ENCODE peak calls at places on chromosomes 1 and 21, in eight cellular contexts. O is AG09309, S is A549, H is heart right ventricle, V is SK-N-SH, P is Caco-2, M is astrocyte of the spinal cord, G is suprapubic skin. Z is an unnamed sample.

GRCh38 chr1:66300986-66301451 is 232.9 kb upstream of the SGIP1 start:
- DNase-seq in O (no peak), S (no peak), H (no peak), V (no peak), P (no peak), M (peak; percentile 70), G (no peak), Z (peak; percentile 74)

GRCh38 chr1:245858683-245859509 is 648.2 kb downstream of the SMYD3 start:
- DNase-seq in O (no peak), S (peak; percentile 3), H (no peak), V (peak; percentile 49), P (peak; percentile 10), M (no peak), G (no peak), Z (peak; percentile 66)

GRCh38 chr1:50218344-50218743 is 109.6 kb downstream of the ELAVL4 start:
- DNase-seq in O (no peak), S (no peak), H (no peak), V (no peak), P (no peak), M (no peak), G (no peak), Z (no peak)

GRCh38 chr1:203165800-203166161 is 9.8 kb downstream of the MYBPH start:
- DNase-seq in O (no peak), S (no peak), H (no peak), V (no peak), P (no peak), M (no peak), G (no peak), Z (no peak)

GRCh38 chr1:15370781-15371467 is 38.8 kb upstream of the EFHD2 start:
- DNase-seq in O (no peak), S (no peak), H (peak; percentile 60), V (peak; percentile 40), P (no peak), M (no peak), G (no peak), Z (no peak)

GRCh38 chr1:32071758-32072621 is 749 bp upstream of the TMEM39B start:
- DNase-seq in O (peak; percentile 5), S (no peak), H (no peak), V (no peak), P (no peak), M (peak; percentile 68), G (no peak), Z (peak; percentile 88)

GRCh38 chr1:67679691-67680090 is 5.3 kb upstream of the GADD45A start:
- DNase-seq in O (no peak), S (no peak), H (no peak), V (no peak), P (no peak), M (no peak), G (no peak), Z (no peak)

GRCh38 chr1:67019600-67020136 is 34.3 kb downstream of the SLC35D1 start:
- DNase-seq in O (peak; percentile 67), S (no peak), H (peak; percentile 7), V (no peak), P (no peak), M (peak; percentile 88), G (no peak), Z (peak; percentile 76)

GRCh38 chr1:183806650-183807049 is 1.7 kb downstream of the RGL1 start:
- DNase-seq in O (no peak), S (no peak), H (no peak), V (no peak), P (no peak), M (no peak), G (no peak), Z (no peak)

GRCh38 chr1:182051938-182052337 is 9.6 kb downstream of the ZNF648 start:
- DNase-seq in O (no peak), S (no peak), H (no peak), V (no peak), P (no peak), M (no peak), G (no peak), Z (no peak)

GRCh38 chr1:178542554-178543290 is 29.8 kb downstream of the TEX35 start:
- DNase-seq in O (peak; percentile 63), S (peak; percentile 78), H (peak; percentile 90), V (peak; percentile 94), P (peak; percentile 97), M (peak; percentile 88), G (peak; percentile 94), Z (peak; percentile 83)

GRCh38 chr21:45541221-45542039 is 810 bp downstream of the SLC19A1 start:
- DNase-seq in O (no peak), S (peak; percentile 52), H (peak; percentile 77), V (peak; percentile 95), P (peak; percentile 61), M (peak; percentile 41), G (peak; percentile 88), Z (peak; percentile 57)

GRCh38 chr21:45147473-45148315 is 73.3 kb downstream of the ADARB1 start:
- DNase-seq in O (no peak), S (no peak), H (no peak), V (peak; percentile 71), P (no peak), M (no peak), G (no peak), Z (no peak)

GRCh38 chr1:228335406-228336307 is 71.0 kb downstream of the TRIM11 start:
- DNase-seq in O (no peak), S (no peak), H (no peak), V (no peak), P (no peak), M (no peak), G (peak; percentile 47), Z (no peak)

GRCh38 chr1:151859814-151860405 is 6.4 kb upstream of the THEM5 start:
- DNase-seq in O (no peak), S (no peak), H (no peak), V (no peak), P (no peak), M (no peak), G (no peak), Z (no peak)
- H3K4me3 ChIP-seq in O (no peak overlapping the region), S (no peak overlapping the region), H (no peak overlapping the region), V (no peak overlapping the region), P (no peak overlapping the region), M (no peak overlapping the region), G (no peak overlapping the region), Z (no peak overlapping the region)

DNA sequence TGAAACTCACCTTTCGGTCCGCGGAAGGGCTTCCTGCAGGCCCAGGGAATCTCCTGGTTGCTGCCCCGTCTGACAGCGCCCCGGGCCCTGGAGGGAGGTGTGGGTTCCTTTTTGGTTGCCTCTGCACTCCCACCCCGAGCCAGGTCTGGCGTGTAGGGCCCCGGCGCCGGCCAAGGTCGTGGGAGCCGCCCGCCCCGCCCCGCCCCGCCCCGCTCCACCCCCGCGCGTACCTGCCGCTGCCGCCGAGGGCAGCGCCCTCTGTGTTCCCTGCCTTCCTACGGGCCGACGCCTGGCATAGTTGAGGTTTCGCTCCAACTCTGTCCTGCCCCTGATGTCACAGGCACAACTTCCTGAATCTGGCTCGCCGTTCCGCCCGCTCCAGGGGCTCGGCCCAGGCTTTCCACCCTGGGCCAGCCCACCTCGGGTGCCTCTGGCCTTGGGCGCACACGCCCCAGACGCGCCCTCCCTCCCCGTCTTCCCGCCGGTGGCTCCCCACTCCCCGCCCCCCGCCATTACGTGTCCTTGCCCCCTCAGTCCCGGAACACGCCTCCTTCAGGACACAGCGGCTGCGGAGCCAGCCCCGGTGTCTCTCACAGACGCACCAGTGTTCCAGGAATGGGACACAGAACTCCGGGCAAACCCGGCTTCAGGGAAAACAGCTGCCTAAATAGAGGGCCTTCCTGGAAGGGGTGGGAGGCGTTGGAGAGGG is at the start of gene KIAA0040:
- DNase-seq in O (no peak), S (peak; percentile 62), H (peak; percentile 87), V (peak; percentile 86), P (peak; percentile 79), M (peak; percentile 6), G (peak; percentile 86), Z (peak; percentile 13)
- TF ChIP-seq CTCF in O (no peak), S (no peak), H (no peak), V (no peak), P (no peak), M (no peak), G (no peak), Z (no peak)

GRCh38 chr1:119080586-119080985 is 59.9 kb downstream of the WARS2 start:
- DNase-seq in O (peak; percentile 79), S (no peak), H (no peak), V (no peak), P (no peak), M (peak; percentile 99), G (peak; percentile 66), Z (peak; percentile 95)
- H3K4me3 ChIP-seq in O (no peak overlapping the region), S (no peak overlapping the region), H (no peak overlapping the region), V (no peak overlapping the region), P (no peak overlapping the region), M (no peak overlapping the region), G (no peak overlapping the region), Z (peak overlapping the region; percentile 26)

GRCh38 chr1:231610392-231610791 is 16.2 kb upstream of the DISC1 start:
- DNase-seq in O (no peak), S (no peak), H (no peak), V (no peak), P (no peak), M (no peak), G (no peak), Z (no peak)
- TF ChIP-seq CTCF in O (no peak), S (no peak), H (no peak), V (no peak), P (no peak), M (no peak), G (no peak), Z (no peak)

GRCh38 chr1:81803423-81804103 is 2.8 kb downstream of the ADGRL2 start:
- DNase-seq in O (no peak), S (peak; percentile 29), H (no peak), V (peak; percentile 14), P (no peak), M (peak; percentile 27), G (no peak), Z (peak; percentile 49)

GRCh38 chr1:81804320-81804719 is 3.6 kb downstream of the ADGRL2 start:
- DNase-seq in O (no peak), S (no peak), H (no peak), V (no peak), P (no peak), M (no peak), G (no peak), Z (no peak)

GRCh38 chr1:81808760-81809159 is 8.0 kb downstream of the ADGRL2 start:
- DNase-seq in O (no peak), S (peak; percentile 29), H (no peak), V (peak; percentile 55), P (no peak), M (no peak), G (no peak), Z (peak; percentile 37)

GRCh38 chr1:81805537-81806431 is 5.0 kb downstream of the ADGRL2 start:
- DNase-seq in O (no peak), S (no peak), H (no peak), V (no peak), P (no peak), M (no peak), G (no peak), Z (no peak)

DNA sequence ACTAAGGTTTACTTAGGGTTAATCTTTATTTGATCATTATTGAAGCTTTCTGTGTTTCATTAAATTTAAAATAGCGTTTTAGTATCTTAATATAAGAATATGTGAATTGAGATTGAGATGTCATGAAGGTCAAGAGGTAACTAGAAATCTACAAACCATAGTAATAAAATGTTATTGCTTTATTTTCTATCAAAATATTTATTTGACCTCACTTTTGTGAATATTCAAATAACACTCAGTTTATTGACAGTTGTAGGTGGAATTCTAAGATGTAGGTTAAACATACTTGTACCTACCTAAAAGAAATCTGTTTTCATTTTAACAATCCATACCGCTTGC is 5.7 kb downstream of the ADGRL2 start:
- DNase-seq in O (no peak), S (no peak), H (no peak), V (no peak), P (no peak), M (no peak), G (no peak), Z (no peak)
- H3K4me3 ChIP-seq in O (no peak overlapping the region), S (no peak overlapping the region), H (no peak overlapping the region), V (no peak overlapping the region), P (no peak overlapping the region), M (no peak overlapping the region), G (no peak overlapping the region), Z (no peak overlapping the region)

GRCh38 chr1:63777286-63777685 is 3.5 kb downstream of the ROR1 start:
- DNase-seq in O (no peak), S (no peak), H (no peak), V (no peak), P (no peak), M (no peak), G (no peak), Z (no peak)
- TF ChIP-seq CTCF in O (peak; percentile 12), S (no peak), H (no peak), V (peak; percentile 24), P (no peak), M (no peak), G (no peak), Z (no peak)